ENCODE peak calls at places on chromosomes 5 and 9, in five cellular contexts. H is naive thymus-derived CD4-positive, alpha-beta T cell; B is Panc1; Z is H9; V is effector memory CD4-positive, alpha-beta T cell. Y is an unnamed sample.

GRCh38 chr5:62779010-62779422 is 200.4 kb downstream of the LRRC70 start:
- DNase-seq in V (no peak), Z (peak; percentile 41), H (peak; percentile 30), B (peak; percentile 32), Y (peak; percentile 22)

GRCh38 chr5:150624334-150625163 is 15.9 kb upstream of the SYNPO start:
- DNase-seq in H (peak; percentile 18), B (no peak), Z (peak; percentile 56), V (peak; percentile 6), Y (no peak)

GRCh38 chr5:61401726-61402125 is 69.7 kb downstream of the ZSWIM6 start:
- DNase-seq in B (no peak), Z (no peak), H (no peak), V (no peak), Y (no peak)

GRCh38 chr5:39274388-39275085 is 55.2 kb upstream of the FYB1 start:
- DNase-seq in B (no peak), Z (no peak), V (no peak), H (peak; percentile 52), Y (no peak)

GRCh38 chr9:89473762-89474469 is 24.0 kb downstream of the SEMA4D start:
- DNase-seq in V (no peak), Z (no peak), B (no peak), H (no peak), Y (no peak)

GRCh38 chr5:171610053-171610452 is 175.6 kb upstream of the SMIM23 start:
- DNase-seq in H (no peak), B (no peak), Z (no peak), V (no peak), Y (no peak)

GRCh38 chr5:119323630-119324000 is 32.2 kb upstream of the TNFAIP8 start:
- DNase-seq in H (no peak), B (no peak), V (no peak), Z (no peak), Y (no peak)

GRCh38 chr5:59115345-59115744 is 532.5 kb downstream of the RAB3C start:
- DNase-seq in V (no peak), B (no peak), Z (no peak), H (no peak), Y (no peak)

GRCh38 chr5:36688722-36689121 is 82.3 kb downstream of the SLC1A3 start:
- DNase-seq in V (no peak), Z (no peak), B (no peak), H (no peak), Y (no peak)

GRCh38 chr9:38298904-38299303 is 93.6 kb upstream of the ALDH1B1 start:
- DNase-seq in Z (no peak), B (no peak), H (no peak), V (no peak), Y (no peak)

GRCh38 chr9:128882677-128883590 is 1.0 kb downstream of the LRRC8A start:
- DNase-seq in V (no peak), H (no peak), Z (no peak), B (no peak), Y (peak; percentile 23)

DNA sequence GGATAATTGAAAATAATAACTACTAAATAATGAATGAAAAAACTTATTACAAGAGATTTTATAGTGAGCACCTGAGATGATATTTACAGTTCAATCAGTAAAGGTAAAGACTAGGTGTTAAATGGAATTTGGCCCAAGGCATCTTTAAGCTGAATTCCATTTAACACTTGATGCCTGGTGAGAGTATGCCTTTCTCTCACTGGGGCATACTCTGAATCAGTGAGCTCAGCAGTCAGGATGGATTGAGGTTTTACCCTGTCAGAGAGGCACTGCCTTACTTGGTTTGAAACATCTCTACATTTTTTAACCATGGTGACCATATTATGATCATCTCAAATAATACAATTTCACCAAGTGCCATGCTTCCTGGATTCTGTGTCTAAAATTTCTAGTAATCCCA is 1416.3 kb downstream of the MAT2B start:
- DNase-seq in H (no peak), V (no peak), B (no peak), Z (no peak), Y (no peak)
- H3K9me3 ChIP-seq in H (peaks cover 5% of the 10 kb centered on the region), V (no peaks in the 10 kb centered on the region), B (no peaks in the 10 kb centered on the region), Z (no peaks in the 10 kb centered on the region), Y (no peaks in the 10 kb centered on the region)

GRCh38 chr9:95940265-95940664 is 64.8 kb downstream of the ERCC6L2 start:
- DNase-seq in Z (no peak), B (no peak), V (no peak), H (no peak), Y (no peak)

GRCh38 chr9:95938724-95939123 is 63.2 kb downstream of the ERCC6L2 start:
- DNase-seq in H (no peak), V (no peak), Z (no peak), B (no peak), Y (no peak)

GRCh38 chr9:95937131-95937530 is 61.6 kb downstream of the ERCC6L2 start:
- DNase-seq in H (no peak), V (no peak), B (no peak), Z (no peak), Y (no peak)

GRCh38 chr9:95942016-95942415 is 66.5 kb downstream of the ERCC6L2 start:
- DNase-seq in H (no peak), B (no peak), V (no peak), Z (no peak), Y (no peak)

DNA sequence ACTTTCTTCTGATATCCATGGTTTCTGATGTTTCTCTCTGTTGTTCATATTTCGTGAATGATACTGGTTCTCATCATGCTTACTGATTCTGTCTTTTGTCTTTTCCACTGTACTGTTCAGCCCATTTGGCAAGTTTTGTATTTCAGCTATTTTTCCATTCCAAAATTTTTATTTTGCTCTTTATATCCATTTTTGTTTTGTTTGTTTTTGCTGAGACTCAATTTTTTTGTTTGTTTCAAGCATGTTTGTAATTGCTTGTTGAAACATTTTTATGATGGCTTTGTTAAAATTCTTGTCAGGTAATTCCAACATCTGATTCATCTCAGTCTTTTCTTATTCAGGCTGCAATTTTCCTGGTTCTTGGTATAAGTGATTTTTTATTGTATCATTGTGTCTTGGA is 64.0 kb downstream of the ERCC6L2 start:
- DNase-seq in B (no peak), Z (no peak), H (no peak), V (no peak), Y (no peak)
- H3K9me3 ChIP-seq in B (no peaks in the 10 kb centered on the region), Z (no peaks in the 10 kb centered on the region), H (no peaks in the 10 kb centered on the region), V (no peaks in the 10 kb centered on the region), Y (no peaks in the 10 kb centered on the region)

DNA sequence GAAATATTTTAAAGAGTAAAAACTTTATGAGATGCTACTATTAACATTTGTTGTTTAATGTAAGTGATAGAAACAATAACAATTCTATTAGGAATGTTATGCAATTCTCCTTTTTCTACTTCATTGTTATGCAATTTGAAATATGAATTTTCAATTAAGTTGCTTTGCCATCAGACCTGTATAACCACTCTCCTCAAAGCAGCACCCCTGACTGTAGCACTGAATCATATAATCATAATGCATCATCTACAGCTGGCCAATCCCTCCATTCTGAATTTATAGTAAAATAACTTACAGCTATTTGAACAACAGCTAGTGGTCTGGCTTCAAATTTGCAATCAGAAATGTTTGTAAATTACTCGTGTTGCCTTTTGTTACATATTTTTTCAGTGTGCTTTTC is 29.2 kb downstream of the FBXO4 start:
- DNase-seq in H (no peak), Z (no peak), V (no peak), B (no peak), Y (no peak)
- H3K9me3 ChIP-seq in H (no peaks in the 10 kb centered on the region), Z (no peaks in the 10 kb centered on the region), V (peaks cover 1% of the 10 kb centered on the region), B (no peaks in the 10 kb centered on the region), Y (no peaks in the 10 kb centered on the region)

GRCh38 chr5:134979416-134979815 is 11.7 kb downstream of the CATSPER3 start:
- DNase-seq in V (no peak), Z (no peak), H (no peak), B (no peak), Y (no peak)
- H3K9me3 ChIP-seq in V (peaks cover 8% of the 10 kb centered on the region), Z (peaks cover 27% of the 10 kb centered on the region), H (no peaks in the 10 kb centered on the region), B (peaks cover 18% of the 10 kb centered on the region), Y (peaks cover 13% of the 10 kb centered on the region)

DNA sequence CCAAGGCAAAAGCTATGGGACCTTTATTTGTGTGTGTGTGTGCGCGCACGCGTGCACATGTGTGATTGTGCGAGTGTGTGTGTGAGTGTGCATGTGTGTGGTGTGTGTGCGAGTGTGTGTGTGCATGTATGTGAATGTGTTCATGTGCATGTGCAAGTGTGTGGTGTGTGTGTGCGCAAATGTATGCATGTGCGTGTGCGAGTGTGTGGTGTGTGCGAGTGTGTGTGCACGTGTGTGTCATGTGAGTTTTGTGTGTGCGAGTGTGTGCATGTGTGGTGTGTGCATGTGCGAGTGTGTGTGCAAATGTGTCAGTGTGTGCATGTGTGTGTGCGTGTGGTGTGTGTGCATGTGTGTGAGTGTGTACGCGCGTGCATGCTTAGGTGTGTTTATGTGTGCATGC is 11.1 kb upstream of the GLT6D1 start:
- DNase-seq in Z (no peak), V (no peak), B (no peak), H (no peak), Y (no peak)
- H3K9me3 ChIP-seq in Z (peaks cover 29% of the 10 kb centered on the region), V (peaks cover 14% of the 10 kb centered on the region), B (peaks cover 2% of the 10 kb centered on the region), H (no peaks in the 10 kb centered on the region), Y (peaks cover 5% of the 10 kb centered on the region)

GRCh38 chr9:137463194-137463930 is 4.2 kb upstream of the NSMF start:
- DNase-seq in H (no peak), V (no peak), Z (no peak), B (no peak), Y (no peak)

GRCh38 chr9:137464291-137464999 is 5.3 kb upstream of the NSMF start:
- DNase-seq in V (no peak), H (no peak), Z (no peak), B (no peak), Y (no peak)

GRCh38 chr9:137465000-137465769 is 6.1 kb upstream of the NSMF start:
- DNase-seq in B (no peak), V (no peak), H (no peak), Z (no peak), Y (no peak)

GRCh38 chr9:137462396-137463193 is 3.5 kb upstream of the NSMF start:
- DNase-seq in V (no peak), Z (no peak), B (no peak), H (no peak), Y (no peak)

DNA sequence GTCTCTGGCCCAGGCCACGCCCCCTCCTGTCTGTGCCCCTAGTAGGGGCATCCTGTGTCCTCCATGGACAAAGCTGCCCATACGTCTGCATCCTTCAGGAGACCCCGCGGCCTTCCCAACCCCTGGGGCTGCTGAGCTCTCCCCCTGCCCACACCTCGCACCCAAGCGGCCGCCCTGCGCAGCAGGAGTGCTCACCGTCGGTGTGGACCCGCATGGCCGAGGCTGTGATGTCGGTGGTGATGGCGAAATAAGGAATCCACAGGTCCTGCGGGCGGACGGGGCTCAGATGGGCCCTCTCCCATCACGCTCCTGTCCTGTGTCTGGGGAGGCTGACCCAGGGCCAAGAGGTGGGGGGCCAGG is 4.8 kb upstream of the NSMF start:
- DNase-seq in H (no peak), B (no peak), V (no peak), Z (no peak), Y (no peak)
- H3K9me3 ChIP-seq in H (no peaks in the 10 kb centered on the region), B (no peaks in the 10 kb centered on the region), V (no peaks in the 10 kb centered on the region), Z (no peaks in the 10 kb centered on the region), Y (no peaks in the 10 kb centered on the region)

GRCh38 chr5:169848271-169848670 is 132.0 kb downstream of the INSYN2B start:
- DNase-seq in H (no peak), V (no peak), B (no peak), Z (no peak), Y (no peak)

GRCh38 chr5:169850407-169850806 is 129.9 kb downstream of the INSYN2B start:
- DNase-seq in V (no peak), H (no peak), B (no peak), Z (no peak), Y (no peak)

GRCh38 chr5:169847519-169847918 is 132.8 kb downstream of the INSYN2B start:
- DNase-seq in H (no peak), B (no peak), V (no peak), Z (no peak), Y (no peak)

DNA sequence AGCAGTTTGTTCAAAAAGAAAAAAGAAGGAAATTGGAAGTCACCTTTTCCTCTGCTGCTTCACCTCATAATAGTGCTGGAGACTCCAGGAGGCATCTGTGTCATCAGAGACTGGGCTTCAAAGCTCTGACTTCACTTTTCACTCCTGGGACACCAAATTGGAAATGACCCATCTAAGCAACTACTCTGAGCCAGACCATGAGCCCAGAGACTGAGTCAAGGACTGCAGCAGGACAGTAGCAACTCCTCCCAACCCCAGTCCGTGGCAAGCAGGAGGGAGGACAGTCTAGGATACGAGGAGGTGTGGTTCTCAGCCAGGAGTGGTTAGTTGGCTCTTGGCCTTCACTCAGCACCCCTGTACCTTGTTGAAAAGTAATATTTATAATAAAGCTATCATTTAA is 131.5 kb downstream of the INSYN2B start:
- DNase-seq in V (no peak), B (no peak), H (no peak), Z (no peak), Y (no peak)
- H3K9me3 ChIP-seq in V (peaks cover 6% of the 10 kb centered on the region), B (peaks cover 11% of the 10 kb centered on the region), H (no peaks in the 10 kb centered on the region), Z (peaks cover 7% of the 10 kb centered on the region), Y (no peaks in the 10 kb centered on the region)

Y was measured in CD8-positive, alpha-beta memory T cell.